ENCODE peak calls at places on chromosomes 11 and 22, in seven cellular contexts. A is stimulated activated CD4-positive, alpha-beta T cell treated with anti-CD3 and anti-CD28 coated beads, Interleukin-1b, Interleukin-23, amount 100 ng/mL, for 24 hours; O is activated CD8-positive, alpha-beta T cell treated with anti-CD3 and anti-CD28 coated beads for 36 hours; C is HuH-7.5; V is Kasumi-1; L is GM23248; Q is fibroblast of mammary gland. F is an unnamed sample.

GRCh38 chr11:118998822-118999221 is 884 bp downstream of the CENATAC start:
- DNase-seq in C (no peak), A (no peak), L (peak), V (no peak), O (no peak), Q (peak), F (peak)

GRCh38 chr11:119892311-119892808 is 163.4 kb upstream of the NECTIN1 start:
- DNase-seq in O (no peak), Q (no peak), A (no peak), C (no peak), V (no peak), L (no peak), F (no peak)

GRCh38 chr22:39453765-39454378 is 2.9 kb upstream of the MGAT3 start:
- DNase-seq in Q (no peak), L (no peak), O (no peak), C (no peak), V (no peak), A (no peak), F (no peak)

GRCh38 chr11:120385690-120386089 is 49.5 kb downstream of the ARHGEF12 start:
- DNase-seq in V (no peak), C (no peak), L (no peak), Q (no peak), O (no peak), A (no peak), F (no peak)

GRCh38 chr11:1384206-1384965 is 5.3 kb upstream of the BRSK2 start:
- DNase-seq in L (peak), A (no peak), V (no peak), O (peak), C (no peak), Q (peak), F (no peak)

GRCh38 chr11:77038029-77038824 is 4.0 kb downstream of the B3GNT6 start:
- DNase-seq in C (no peak), Q (peak), V (no peak), O (no peak), L (no peak), A (no peak), F (no peak)

GRCh38 chr11:71420455-71421241 is 27.5 kb downstream of the DHCR7 start:
- DNase-seq in Q (peak), O (peak), L (peak), C (peak), V (peak), A (no peak), F (peak)

GRCh38 chr11:1628506-1629325 is 859 bp upstream of the KRTAP5-5 start:
- DNase-seq in A (peak), Q (peak), C (peak), L (peak), O (peak), V (peak), F (peak)

GRCh38 chr11:101180481-101180880 is 50.9 kb upstream of the PGR start:
- DNase-seq in C (no peak), Q (no peak), V (no peak), A (no peak), L (no peak), O (no peak), F (no peak)

GRCh38 chr11:6538456-6538855 is 41.4 kb downstream of the DNHD1 start:
- DNase-seq in L (no peak), O (no peak), A (no peak), V (no peak), Q (no peak), C (no peak), F (no peak)

GRCh38 chr11:2265396-2265795 is 5.0 kb downstream of the ASCL2 start:
- DNase-seq in L (no peak), O (peak), V (peak), C (no peak), Q (no peak), A (no peak), F (no peak)

GRCh38 chr11:66183581-66184048 is 84.8 kb upstream of the RAB1B start:
- DNase-seq in A (no peak), O (peak), Q (peak), V (no peak), C (no peak), L (peak), F (peak)

GRCh38 chr11:77107950-77108349 is 5.3 kb downstream of the OMP start:
- DNase-seq in C (no peak), Q (peak), L (peak), O (no peak), V (no peak), A (no peak), F (peak)

GRCh38 chr11:63520606-63521170 is 14.8 kb downstream of the LGALS12 start:
- DNase-seq in O (no peak), Q (peak), A (no peak), C (no peak), L (peak), V (no peak), F (no peak)

GRCh38 chr11:61174275-61174674 is 13.0 kb upstream of the VPS37C start:
- DNase-seq in Q (no peak), L (no peak), O (no peak), V (no peak), A (no peak), C (no peak), F (no peak)

GRCh38 chr11:17257200-17257599 is 19.3 kb upstream of the NUCB2 start:
- DNase-seq in A (no peak), O (no peak), L (peak), V (no peak), Q (peak), C (no peak), F (no peak)

GRCh38 chr11:94417386-94417987 is 16.3 kb upstream of the GPR83 start:
- DNase-seq in O (no peak), L (peak), A (no peak), C (no peak), Q (peak), V (peak), F (peak)

GRCh38 chr22:33405194-33405593 is 347.0 kb upstream of the SYN3 start:
- DNase-seq in C (no peak), O (no peak), Q (no peak), A (no peak), L (no peak), V (no peak), F (no peak)

F was measured in HT-29.